ENCODE peak calls at places on chromosomes 13 and 19, in eight cellular contexts. N is tibial nerve; B is naive thymus-derived CD4-positive, alpha-beta T cell; R is pancreas; U is right cardiac atrium; Y is spleen; D is breast epithelium; G is uterus. F is an unnamed sample.

GRCh38 chr13:40562975-40563349 is 103.5 kb downstream of the FOXO1 start:
- DNase-seq in N (no peak), B (no peak), R (no peak), U (no peak), Y (peak; percentile 83), D (no peak), G (no peak), F (no peak)

GRCh38 chr13:108933061-108933460 is 303.6 kb downstream of the MYO16 start:
- DNase-seq in N (no peak), B (no peak), R (no peak), U (no peak), Y (no peak), D (no peak), G (no peak), F (no peak)

GRCh38 chr19:55802281-55802680 is 29.5 kb downstream of the NLRP11 start:
- DNase-seq in N (no peak), B (no peak), R (no peak), U (no peak), Y (no peak), D (no peak), G (no peak), F (no peak)

GRCh38 chr19:17237747-17238706 is 7.7 kb downstream of the NR2F6 start:
- DNase-seq in N (no peak), B (no peak), R (no peak), U (no peak), Y (no peak), D (no peak), G (no peak), F (no peak)

GRCh38 chr13:94656766-94657165 is 55.1 kb downstream of the GPR180 start:
- DNase-seq in N (no peak), B (no peak), R (no peak), U (no peak), Y (no peak), D (no peak), G (no peak), F (no peak)

GRCh38 chr13:20387441-20387971 is 138.2 kb downstream of the CRYL1 start:
- DNase-seq in N (no peak), B (no peak), R (no peak), U (no peak), Y (no peak), D (no peak), G (no peak), F (no peak)

GRCh38 chr19:45729774-45730388 is 815 bp downstream of the FBXO46 start:
- DNase-seq in N (no peak), B (no peak), R (no peak), U (no peak), Y (no peak), D (no peak), G (no peak), F (no peak)

GRCh38 chr19:17448190-17448967 is at the start of gene TMEM221:
- DNase-seq in N (peak; percentile 24), B (peak; percentile 37), R (peak; percentile 68), U (peak; percentile 85), Y (peak; percentile 77), D (no peak), G (peak; percentile 76), F (no peak)

GRCh38 chr13:97978661-97979450 is 25.4 kb downstream of the IPO5 start:
- DNase-seq in N (no peak), B (no peak), R (no peak), U (no peak), Y (no peak), D (no peak), G (no peak), F (peak; percentile 61)

GRCh38 chr13:29359181-29359580 is 236.3 kb downstream of the SLC7A1 start:
- DNase-seq in N (no peak), B (no peak), R (no peak), U (no peak), Y (no peak), D (no peak), G (no peak), F (no peak)

GRCh38 chr19:12647490-12648071 is 19.0 kb downstream of the MAN2B1 start:
- DNase-seq in N (peak; percentile 18), B (no peak), R (peak; percentile 92), U (peak; percentile 89), Y (peak; percentile 85), D (peak; percentile 68), G (peak; percentile 68), F (no peak)

GRCh38 chr19:41933693-41934426 is 5.6 kb upstream of the ERFL start:
- DNase-seq in N (no peak), B (no peak), R (no peak), U (no peak), Y (no peak), D (no peak), G (no peak), F (no peak)
- H3K27me3 ChIP-seq in N (peaks cover 90% of the 10 kb centered on the region), B (no peaks in the 10 kb centered on the region), R (no peaks in the 10 kb centered on the region), U (no peaks in the 10 kb centered on the region), Y (peaks cover 17% of the 10 kb centered on the region), D (peaks cover 67% of the 10 kb centered on the region), G (peaks cover 6% of the 10 kb centered on the region), F (peaks cover 92% of the 10 kb centered on the region)

DNA sequence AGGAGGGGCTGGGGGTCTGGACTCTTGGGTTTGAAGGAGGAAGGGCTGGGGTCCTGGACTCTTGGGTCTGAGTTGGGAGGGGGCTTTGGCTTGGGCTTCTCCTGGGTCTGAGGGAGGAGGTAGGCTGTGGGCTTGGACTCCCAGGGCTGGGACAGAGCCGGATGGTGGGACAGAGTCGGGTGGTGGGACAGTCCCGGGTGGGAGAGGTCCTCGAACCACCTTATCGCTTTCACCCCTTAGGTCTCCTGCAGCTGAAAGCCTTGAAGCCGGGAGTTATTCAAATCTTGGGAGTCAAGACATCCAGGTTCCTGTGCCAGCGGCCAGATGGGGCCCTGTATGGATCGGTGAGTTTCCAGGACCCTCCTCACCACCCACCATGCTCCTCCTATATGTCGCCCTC is 1.4 kb downstream of the FGF21 start:
- DNase-seq in N (no peak), B (no peak), R (no peak), U (no peak), Y (no peak), D (no peak), G (no peak), F (no peak)
- H3K27me3 ChIP-seq in N (peaks cover 23% of the 10 kb centered on the region), B (no peaks in the 10 kb centered on the region), R (no peaks in the 10 kb centered on the region), U (no peaks in the 10 kb centered on the region), Y (peaks cover 10% of the 10 kb centered on the region), D (no peaks in the 10 kb centered on the region), G (no peaks in the 10 kb centered on the region), F (peaks cover 52% of the 10 kb centered on the region)

GRCh38 chr19:14182481-14182880 is 23.5 kb downstream of the ADGRL1 start:
- DNase-seq in N (no peak), B (no peak), R (no peak), U (no peak), Y (no peak), D (no peak), G (no peak), F (no peak)

GRCh38 chr19:14187586-14187985 is 18.4 kb downstream of the ADGRL1 start:
- DNase-seq in N (no peak), B (no peak), R (no peak), U (no peak), Y (no peak), D (no peak), G (no peak), F (no peak)

GRCh38 chr19:14185158-14185557 is 20.8 kb downstream of the ADGRL1 start:
- DNase-seq in N (no peak), B (no peak), R (no peak), U (no peak), Y (no peak), D (no peak), G (no peak), F (no peak)

GRCh38 chr19:14181906-14182305 is 24.1 kb downstream of the ADGRL1 start:
- DNase-seq in N (no peak), B (no peak), R (no peak), U (no peak), Y (no peak), D (no peak), G (no peak), F (no peak)

GRCh38 chr19:14183741-14184395 is 22.1 kb downstream of the ADGRL1 start:
- DNase-seq in N (no peak), B (no peak), R (no peak), U (no peak), Y (no peak), D (no peak), G (no peak), F (no peak)
- H3K27me3 ChIP-seq in N (no peaks in the 10 kb centered on the region), B (no peaks in the 10 kb centered on the region), R (no peaks in the 10 kb centered on the region), U (no peaks in the 10 kb centered on the region), Y (no peaks in the 10 kb centered on the region), D (no peaks in the 10 kb centered on the region), G (no peaks in the 10 kb centered on the region), F (no peaks in the 10 kb centered on the region)

DNA sequence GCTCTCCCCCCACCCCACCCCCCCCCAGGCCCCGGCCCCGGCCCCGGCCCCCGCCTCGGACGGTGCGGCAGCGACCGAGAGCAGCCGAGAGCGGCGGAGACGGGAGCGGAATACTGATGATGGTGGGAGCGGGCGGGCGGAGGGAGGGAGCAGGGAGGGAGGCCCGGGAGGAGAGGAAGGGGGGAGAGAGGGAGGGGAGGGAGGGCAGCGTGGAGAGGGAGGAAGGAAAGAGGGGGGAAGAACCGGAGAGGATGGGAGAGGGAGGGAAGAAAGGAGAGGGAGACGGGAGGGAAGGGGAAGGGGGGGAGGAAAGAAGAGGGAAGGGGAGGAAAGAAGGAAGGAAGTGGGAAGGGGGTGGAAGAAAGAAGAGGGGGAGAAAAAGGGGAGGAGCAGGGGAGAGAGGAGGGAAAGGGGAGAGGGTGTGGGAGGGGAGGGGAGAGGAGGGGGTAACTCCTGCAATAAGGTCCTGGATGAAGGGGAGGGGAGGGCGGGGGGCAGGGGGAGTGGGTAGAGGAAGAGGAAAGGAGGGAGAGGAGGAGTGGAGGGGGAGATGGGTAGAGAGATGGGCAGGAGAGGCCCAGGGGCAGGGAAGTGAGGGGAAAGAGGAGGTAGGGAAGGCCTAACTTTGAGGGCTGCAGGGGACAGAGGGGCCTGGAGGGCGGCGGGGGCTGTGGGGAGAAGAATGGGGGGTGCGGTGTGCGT is at the start of gene LRRC4B:
- DNase-seq in N (no peak), B (no peak), R (no peak), U (no peak), Y (no peak), D (no peak), G (no peak), F (no peak)
- H3K27me3 ChIP-seq in N (peaks cover 68% of the 10 kb centered on the region), B (peaks cover 10% of the 10 kb centered on the region), R (no peaks in the 10 kb centered on the region), U (no peaks in the 10 kb centered on the region), Y (peaks cover 45% of the 10 kb centered on the region), D (peaks cover 75% of the 10 kb centered on the region), G (no peaks in the 10 kb centered on the region), F (no peaks in the 10 kb centered on the region)

F was measured in neuronal stem cell.